ENCODE peak calls at places on chromosomes 4 and X, in eight cellular contexts. D is prostate gland, U is testis, I is heart left ventricle, S is HCT116, E is adrenal gland, V is IMR-90, L is tibial nerve. M is an unnamed sample. For H3K4me1, the result is how much of the 10 kb centered on the place peaks cover.

GRCh38 chr4:74418063-74418670 is 26.8 kb upstream of the AREG start:
- DNase-seq in D (no peak), U (no peak), I (no peak), S (peak), E (no peak), V (peak), L (no peak), M (no peak)

GRCh38 chr4:10102193-10102980 is 14.2 kb downstream of the WDR1 start:
- DNase-seq in D (no peak), U (no peak), I (no peak), S (no peak), E (no peak), V (no peak), L (no peak), M (no peak)

GRCh38 chr4:40333921-40334352 is 1.2 kb upstream of the CHRNA9 start:
- DNase-seq in D (no peak), U (no peak), I (no peak), S (peak), E (no peak), V (peak), L (no peak), M (no peak)

GRCh38 chr4:170109586-170110289 is 20.0 kb upstream of the AADAT start:
- DNase-seq in D (no peak), U (no peak), I (no peak), S (no peak), E (no peak), V (no peak), L (no peak), M (no peak)

GRCh38 chr4:158783775-158784174 is 14.9 kb downstream of the FNIP2 start:
- DNase-seq in D (no peak), U (no peak), I (no peak), S (no peak), E (no peak), V (peak), L (no peak), M (no peak)

GRCh38 chr4:93029774-93030173 is 726.0 kb downstream of the GRID2 start:
- DNase-seq in D (no peak), U (no peak), I (no peak), S (no peak), E (no peak), V (no peak), L (no peak), M (no peak)

GRCh38 chr4:156378053-156378665 is 424.5 kb upstream of the CTSO start:
- DNase-seq in D (no peak), U (peak), I (no peak), S (peak), E (no peak), V (peak), L (no peak), M (no peak)

GRCh38 chr4:42371306-42372063 is 25.8 kb upstream of the SHISA3 start:
- DNase-seq in D (no peak), U (peak), I (no peak), S (peak), E (no peak), V (peak), L (peak), M (no peak)

GRCh38 chrX:10041383-10041782 is 74.2 kb downstream of the CLDN34 start:
- DNase-seq in D (no peak), U (no peak), I (no peak), S (no peak), E (no peak), V (peak), L (no peak), M (no peak)

GRCh38 chr4:101230806-101231426 is 116.4 kb downstream of the PPP3CA start:
- DNase-seq in D (no peak), U (no peak), I (no peak), S (no peak), E (no peak), V (peak), L (no peak), M (no peak)

GRCh38 chrX:9807355-9808182 is 21.3 kb downstream of the SHROOM2 start:
- DNase-seq in D (peak), U (no peak), I (no peak), S (no peak), E (no peak), V (no peak), L (no peak), M (no peak)

GRCh38 chr4:147943159-147943638 is 211.3 kb downstream of the ARHGAP10 start:
- DNase-seq in D (no peak), U (no peak), I (no peak), S (no peak), E (no peak), V (no peak), L (no peak), M (no peak)

GRCh38 chr4:120718979-120719566 is 203.5 kb downstream of the PRDM5 start:
- DNase-seq in D (no peak), U (peak), I (no peak), S (peak), E (peak), V (peak), L (no peak), M (no peak)

GRCh38 chrX:7159132-7159861 is 11.3 kb upstream of the PUDP start:
- DNase-seq in D (peak), U (no peak), I (no peak), S (no peak), E (no peak), V (no peak), L (no peak), M (no peak)

GRCh38 chr4:15469402-15470148 is at the start of gene CC2D2A:
- DNase-seq in D (no peak), U (peak), I (no peak), S (no peak), E (peak), V (peak), L (no peak), M (peak)

GRCh38 chrX:102934624-102935023 is 2.4 kb upstream of the RAB40AL start:
- DNase-seq in D (no peak), U (peak), I (no peak), S (no peak), E (no peak), V (peak), L (peak), M (peak)

GRCh38 chr4:128810871-128811570 is 1.5 kb downstream of the JADE1 start:
- DNase-seq in D (peak), U (peak), I (peak), S (peak), E (peak), V (peak), L (peak), M (peak)

GRCh38 chr4:56840559-56840958 is 19.1 kb upstream of the SPINK2 start:
- DNase-seq in D (no peak), U (no peak), I (no peak), S (no peak), E (no peak), V (no peak), L (no peak), M (no peak)

GRCh38 chr4:16496501-16496900 is 270.2 kb upstream of the TAPT1 start:
- DNase-seq in D (no peak), U (no peak), I (no peak), S (no peak), E (peak), V (peak), L (no peak), M (no peak)

GRCh38 chr4:1210971-1211370 is 38.0 kb downstream of the CTBP1 start:
- DNase-seq in D (no peak), U (no peak), I (peak), S (no peak), E (no peak), V (no peak), L (no peak), M (peak)

GRCh38 chr4:75919914-75920313 is 17.7 kb upstream of the PPEF2 start:
- DNase-seq in D (no peak), U (no peak), I (no peak), S (no peak), E (peak), V (peak), L (no peak), M (no peak)

GRCh38 chrX:52213276-52213675 is 28.6 kb downstream of the MAGED4 start:
- DNase-seq in D (no peak), U (no peak), I (no peak), S (no peak), E (no peak), V (no peak), L (no peak), M (no peak)

GRCh38 chrX:43087825-43088224 is 309.9 kb upstream of the PPP1R2C start:
- DNase-seq in D (no peak), U (no peak), I (no peak), S (no peak), E (no peak), V (no peak), L (no peak), M (no peak)

GRCh38 chr4:155208258-155209054 is at the start of gene NPY2R:
- DNase-seq in D (no peak), U (peak), I (no peak), S (no peak), E (no peak), V (no peak), L (no peak), M (no peak)

GRCh38 chrX:139446832-139447231 is 83.7 kb upstream of the F9 start:
- DNase-seq in D (no peak), U (no peak), I (no peak), S (no peak), E (no peak), V (no peak), L (no peak), M (no peak)

GRCh38 chr4:98733601-98734000 is 75.2 kb upstream of the TSPAN5 start:
- DNase-seq in D (no peak), U (no peak), I (no peak), S (no peak), E (no peak), V (no peak), L (no peak), M (no peak)

GRCh38 chrX:145393702-145394235 is 146.5 kb downstream of the SPANXN1 start:
- DNase-seq in D (no peak), U (no peak), I (no peak), S (no peak), E (no peak), V (no peak), L (no peak), M (no peak)

GRCh38 chr4:138897818-138898226 is 117.8 kb upstream of the NOCT start:
- DNase-seq in D (peak), U (no peak), I (no peak), S (no peak), E (no peak), V (peak), L (no peak), M (no peak)

GRCh38 chr4:187558391-187558790 is 437.2 kb upstream of the ZFP42 start:
- DNase-seq in D (no peak), U (no peak), I (no peak), S (no peak), E (no peak), V (peak), L (no peak), M (no peak)

GRCh38 chrX:77440310-77440709 is 6.9 kb upstream of the FGF16 start:
- DNase-seq in D (no peak), U (no peak), I (no peak), S (no peak), E (no peak), V (no peak), L (no peak), M (no peak)

GRCh38 chrX:153627675-153628111 is 19.3 kb upstream of the DUSP9 start:
- DNase-seq in D (no peak), U (no peak), I (peak), S (no peak), E (no peak), V (no peak), L (no peak), M (no peak)

GRCh38 chrX:141220342-141221008 is 21.8 kb downstream of the SPANXC start:
- DNase-seq in D (no peak), U (no peak), I (no peak), S (no peak), E (no peak), V (peak), L (no peak), M (no peak)

GRCh38 chrX:12489341-12489740 is 301.9 kb upstream of the PRPS2 start:
- DNase-seq in D (no peak), U (no peak), I (no peak), S (no peak), E (no peak), V (peak), L (no peak), M (no peak)

GRCh38 chr4:2482693-2483092 is 13.8 kb downstream of the RNF4 start:
- DNase-seq in D (no peak), U (peak), I (peak), S (no peak), E (peak), V (peak), L (peak), M (peak)

GRCh38 chrX:139204903-139205667 is 325.5 kb upstream of the F9 start:
- DNase-seq in D (peak), U (peak), I (no peak), S (no peak), E (no peak), V (no peak), L (no peak), M (peak)

GRCh38 chr4:77818667-77819408 is at the start of gene CNOT6L:
- DNase-seq in D (peak), U (peak), I (peak), S (peak), E (peak), V (peak), L (peak), M (peak)

GRCh38 chr4:77817304-77818076 is 1.7 kb downstream of the CNOT6L start:
- DNase-seq in D (no peak), U (no peak), I (no peak), S (no peak), E (no peak), V (no peak), L (no peak), M (peak)

GRCh38 chr4:77819836-77820679 is 890 bp upstream of the CNOT6L start:
- DNase-seq in D (peak), U (peak), I (peak), S (peak), E (peak), V (peak), L (peak), M (peak)

GRCh38 chr4:77819409-77819835 is 254 bp upstream of the CNOT6L start:
- DNase-seq in D (no peak), U (peak), I (no peak), S (no peak), E (no peak), V (no peak), L (no peak), M (no peak)

GRCh38 chr4:77818077-77818666 is 996 bp downstream of the CNOT6L start:
- DNase-seq in D (peak), U (peak), I (peak), S (peak), E (peak), V (peak), L (peak), M (peak)
- TF ChIP-seq POLR2A in D (peak), U (no peak), I (no peak), S (no peak), E (peak), V (no peak), L (no peak), M (peak)

GRCh38 chrX:13694983-13695382 is 6.1 kb downstream of the RAB9A start:
- DNase-seq in D (no peak), U (no peak), I (no peak), S (no peak), E (no peak), V (no peak), L (no peak), M (no peak)
- H3K4me1 ChIP-seq in D (under half), U (under half), I (half or more), S (under half), E (under half), V (under half), L (under half), M (half or more)

DNA sequence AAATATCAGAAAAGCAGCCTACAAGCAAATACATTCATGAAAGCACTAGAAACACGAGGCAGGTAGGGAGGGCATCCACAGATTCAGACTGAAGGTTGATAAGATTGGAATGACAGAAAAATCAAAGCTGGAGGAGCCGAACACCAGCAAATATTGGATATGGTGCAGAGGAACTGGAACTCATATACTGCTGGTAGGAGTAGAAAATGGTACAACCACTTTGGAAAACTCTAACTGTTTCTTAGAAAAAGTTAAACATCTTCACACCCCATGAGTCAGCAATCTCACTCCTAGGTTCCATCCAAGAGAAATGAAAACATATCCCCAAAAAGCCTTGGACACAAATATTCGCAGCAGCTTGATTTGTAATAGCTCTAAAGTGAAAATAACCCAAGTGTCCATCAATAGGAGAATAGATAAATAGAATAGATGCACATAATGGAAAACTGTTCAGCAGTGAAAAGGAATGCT is 27.1 kb downstream of the CD99L2 start:
- DNase-seq in D (no peak), U (no peak), I (no peak), S (no peak), E (no peak), V (no peak), L (no peak), M (no peak)
- H3K4me3 ChIP-seq in D (no peak), U (no peak), I (no peak), S (no peak), E (no peak), V (no peak), L (no peak), M (no peak)

GRCh38 chrX:31266172-31267076 is 194.6 kb upstream of the FTHL17 start:
- DNase-seq in D (peak), U (peak), I (peak), S (no peak), E (peak), V (no peak), L (no peak), M (peak)
- TF ChIP-seq POLR2A in D (peak), U (no peak), I (peak), S (no peak), E (peak), V (no peak), L (no peak), M (peak)

DNA sequence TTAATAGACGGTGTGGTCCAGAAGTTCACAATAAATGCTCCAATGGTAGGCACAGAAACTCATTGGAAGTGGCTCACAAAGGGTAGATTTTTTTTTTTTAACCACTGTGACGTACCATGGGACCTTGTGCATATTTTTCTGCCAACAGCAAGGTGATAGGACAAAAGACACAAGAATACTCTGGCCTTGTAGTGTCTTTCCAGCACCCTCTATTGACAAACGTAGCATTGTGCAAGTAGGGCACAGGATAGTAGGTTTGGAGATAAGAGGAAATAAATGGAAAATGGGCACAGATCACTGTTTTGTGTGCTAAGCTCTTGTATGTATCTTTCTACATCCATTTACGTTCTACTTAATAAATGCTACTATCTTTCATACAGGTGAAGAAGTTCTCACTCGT is 2054.9 kb downstream of the PCDH7 start:
- DNase-seq in D (no peak), U (no peak), I (no peak), S (peak), E (no peak), V (no peak), L (no peak), M (no peak)
- H3K4me1 ChIP-seq in D (under half), U (under half), I (under half), S (under half), E (under half), V (under half), L (under half), M (under half)

GRCh38 chr4:8593268-8594096 is 917 bp downstream of the CPZ start:
- DNase-seq in D (no peak), U (no peak), I (no peak), S (no peak), E (no peak), V (no peak), L (no peak), M (no peak)
- H3K4me3 ChIP-seq in D (no peak), U (peak), I (no peak), S (no peak), E (peak), V (peak), L (no peak), M (no peak)

GRCh38 chr4:112144546-112145325 is 518 bp upstream of the FAM241A start:
- DNase-seq in D (peak), U (peak), I (peak), S (no peak), E (no peak), V (no peak), L (no peak), M (no peak)

GRCh38 chr4:112142152-112142551 is 3.1 kb upstream of the FAM241A start:
- DNase-seq in D (no peak), U (no peak), I (no peak), S (no peak), E (no peak), V (no peak), L (no peak), M (no peak)

GRCh38 chr4:112147697-112148096 is 2.4 kb downstream of the FAM241A start:
- DNase-seq in D (no peak), U (no peak), I (peak), S (no peak), E (no peak), V (no peak), L (no peak), M (no peak)

GRCh38 chr4:112145820-112146813 is 863 bp downstream of the FAM241A start:
- DNase-seq in D (peak), U (peak), I (peak), S (no peak), E (peak), V (peak), L (peak), M (peak)

DNA sequence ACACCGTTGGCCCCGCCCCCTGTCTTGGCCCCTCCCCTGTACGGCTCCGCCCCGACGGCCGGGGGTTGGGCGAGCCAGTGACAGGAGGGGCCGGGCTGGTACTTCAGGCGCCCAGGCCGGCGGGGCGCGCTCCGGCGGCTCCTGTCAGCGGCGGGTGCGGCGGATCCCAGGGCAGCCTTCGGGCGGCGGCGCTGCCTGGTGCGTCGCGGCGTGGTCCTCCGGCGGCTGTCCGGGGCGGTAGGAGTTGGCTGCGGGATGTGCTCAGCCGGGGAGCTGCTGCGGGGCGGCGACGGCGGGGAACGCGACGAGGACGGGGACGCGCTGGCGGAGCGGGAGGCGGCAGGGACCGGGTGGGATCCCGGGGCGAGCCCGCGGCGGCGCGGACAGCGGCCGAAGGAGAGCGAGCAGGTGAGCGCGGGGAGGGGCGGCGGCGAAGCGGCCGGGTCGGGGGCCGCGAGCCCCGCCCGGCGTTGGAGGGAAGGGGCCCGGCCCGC is at the start of gene FAM241A:
- DNase-seq in D (peak), U (peak), I (peak), S (peak), E (peak), V (peak), L (peak), M (peak)
- TF ChIP-seq POLR2A in D (peak), U (peak), I (peak), S (peak), E (peak), V (peak), L (peak), M (peak)

DNA sequence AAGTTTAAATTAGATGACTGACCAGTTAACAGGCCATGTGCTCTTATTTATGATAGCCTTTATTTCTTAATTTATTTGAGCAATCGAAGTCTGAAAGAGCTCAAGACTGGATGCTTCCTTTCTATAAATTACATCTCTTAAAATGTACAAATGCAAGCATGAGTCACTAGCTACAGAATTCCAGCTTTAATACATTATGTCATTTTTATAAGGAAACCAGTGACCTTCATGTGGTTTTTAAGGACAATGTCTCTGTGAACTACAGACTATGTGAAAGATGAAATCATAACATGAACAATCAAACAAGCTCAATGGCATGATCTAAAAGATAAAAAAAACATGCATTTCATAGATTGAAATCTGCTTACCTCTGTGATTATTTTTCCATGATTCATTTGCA is 15.4 kb downstream of the HTR2C start:
- DNase-seq in D (no peak), U (no peak), I (no peak), S (no peak), E (no peak), V (no peak), L (no peak), M (no peak)
- H3K4me1 ChIP-seq in D (under half), U (under half), I (under half), S (under half), E (under half), V (under half), L (under half), M (under half)